ENCODE peak calls at places on chromosome 1, in ten cellular contexts. One of them, this sample, is unnamed.

GRCh38 chr1:23800396-23801337 is at the start of gene GALE:
- DNase-seq in BE2C: peak; percentile 91
- DNase-seq in AG10803: peak; percentile 94
- DNase-seq in AG04450: peak; percentile 81
- DNase-seq in adrenal gland: peak; percentile 97
- DNase-seq in endothelial cell: peak; percentile 88
- DNase-seq in lower leg skin: peak; percentile 96
- DNase-seq in hepatocyte: peak; percentile 97
- DNase-seq in fibroblast of lung: peak; percentile 94
- DNase-seq in heart left ventricle: peak; percentile 98
- DNase-seq in this sample: peak; percentile 100

GRCh38 chr1:160865316-160865715 is 2.6 kb upstream of the CD244 start:
- DNase-seq in BE2C: no peak
- DNase-seq in AG10803: no peak
- DNase-seq in AG04450: no peak
- DNase-seq in adrenal gland: no peak
- DNase-seq in endothelial cell: no peak
- DNase-seq in lower leg skin: no peak
- DNase-seq in hepatocyte: no peak
- DNase-seq in fibroblast of lung: no peak
- DNase-seq in heart left ventricle: no peak
- DNase-seq in this sample: no peak

GRCh38 chr1:151905070-151905442 is 4.3 kb downstream of the THEM4 start:
- DNase-seq in BE2C: no peak
- DNase-seq in AG10803: no peak
- DNase-seq in AG04450: no peak
- DNase-seq in adrenal gland: no peak
- DNase-seq in endothelial cell: no peak
- DNase-seq in lower leg skin: no peak
- DNase-seq in hepatocyte: peak; percentile 31
- DNase-seq in fibroblast of lung: no peak
- DNase-seq in heart left ventricle: no peak
- DNase-seq in this sample: no peak

GRCh38 chr1:199687321-199687720 is 340.2 kb upstream of the NR5A2 start:
- DNase-seq in BE2C: no peak
- DNase-seq in AG10803: peak; percentile 31
- DNase-seq in AG04450: no peak
- DNase-seq in adrenal gland: no peak
- DNase-seq in endothelial cell: no peak
- DNase-seq in lower leg skin: no peak
- DNase-seq in hepatocyte: no peak
- DNase-seq in fibroblast of lung: peak; percentile 16
- DNase-seq in heart left ventricle: no peak
- DNase-seq in this sample: no peak

GRCh38 chr1:2875677-2876531 is 74.4 kb upstream of the TTC34 start:
- DNase-seq in BE2C: peak; percentile 24
- DNase-seq in AG10803: no peak
- DNase-seq in AG04450: no peak
- DNase-seq in adrenal gland: no peak
- DNase-seq in endothelial cell: peak; percentile 38
- DNase-seq in lower leg skin: no peak
- DNase-seq in hepatocyte: no peak
- DNase-seq in fibroblast of lung: no peak
- DNase-seq in heart left ventricle: no peak
- DNase-seq in this sample: no peak

GRCh38 chr1:119136401-119136800 is 4.1 kb downstream of the WARS2 start:
- DNase-seq in BE2C: no peak
- DNase-seq in AG10803: peak; percentile 83
- DNase-seq in AG04450: no peak
- DNase-seq in adrenal gland: no peak
- DNase-seq in endothelial cell: no peak
- DNase-seq in lower leg skin: no peak
- DNase-seq in hepatocyte: no peak
- DNase-seq in fibroblast of lung: peak; percentile 18
- DNase-seq in heart left ventricle: no peak
- DNase-seq in this sample: no peak

GRCh38 chr1:84841971-84842370 is 51.0 kb downstream of the LPAR3 start:
- DNase-seq in BE2C: no peak
- DNase-seq in AG10803: no peak
- DNase-seq in AG04450: no peak
- DNase-seq in adrenal gland: no peak
- DNase-seq in endothelial cell: no peak
- DNase-seq in lower leg skin: no peak
- DNase-seq in hepatocyte: no peak
- DNase-seq in fibroblast of lung: no peak
- DNase-seq in heart left ventricle: no peak
- DNase-seq in this sample: no peak

GRCh38 chr1:86227026-86227425 is 70.5 kb upstream of the COL24A1 start:
- DNase-seq in BE2C: no peak
- DNase-seq in AG10803: peak; percentile 29
- DNase-seq in AG04450: no peak
- DNase-seq in adrenal gland: no peak
- DNase-seq in endothelial cell: no peak
- DNase-seq in lower leg skin: no peak
- DNase-seq in hepatocyte: no peak
- DNase-seq in fibroblast of lung: no peak
- DNase-seq in heart left ventricle: no peak
- DNase-seq in this sample: no peak

GRCh38 chr1:71222668-71223067 is 141.8 kb upstream of the ZRANB2 start:
- DNase-seq in BE2C: no peak
- DNase-seq in AG10803: no peak
- DNase-seq in AG04450: no peak
- DNase-seq in adrenal gland: no peak
- DNase-seq in endothelial cell: no peak
- DNase-seq in lower leg skin: no peak
- DNase-seq in hepatocyte: no peak
- DNase-seq in fibroblast of lung: no peak
- DNase-seq in heart left ventricle: no peak
- DNase-seq in this sample: no peak

GRCh38 chr1:168520052-168520751 is 23.6 kb downstream of the XCL2 start:
- DNase-seq in BE2C: no peak
- DNase-seq in AG10803: no peak
- DNase-seq in AG04450: no peak
- DNase-seq in adrenal gland: no peak
- DNase-seq in endothelial cell: no peak
- DNase-seq in lower leg skin: no peak
- DNase-seq in hepatocyte: no peak
- DNase-seq in fibroblast of lung: no peak
- DNase-seq in heart left ventricle: no peak
- DNase-seq in this sample: peak; percentile 50

GRCh38 chr1:20981903-20982695 is 194.6 kb downstream of the EIF4G3 start:
- DNase-seq in BE2C: no peak
- DNase-seq in AG10803: peak; percentile 37
- DNase-seq in AG04450: no peak
- DNase-seq in adrenal gland: no peak
- DNase-seq in endothelial cell: no peak
- DNase-seq in lower leg skin: no peak
- DNase-seq in hepatocyte: peak; percentile 18
- DNase-seq in fibroblast of lung: peak; percentile 71
- DNase-seq in heart left ventricle: no peak
- DNase-seq in this sample: no peak
- TF ChIP-seq CTCF in BE2C: peak; percentile 50
- TF ChIP-seq CTCF in AG10803: peak; percentile 53
- TF ChIP-seq CTCF in AG04450: peak; percentile 28
- TF ChIP-seq CTCF in adrenal gland: peak; percentile 50
- TF ChIP-seq CTCF in endothelial cell: no peak
- TF ChIP-seq CTCF in lower leg skin: no peak
- TF ChIP-seq CTCF in hepatocyte: peak; percentile 49
- TF ChIP-seq CTCF in fibroblast of lung: peak; percentile 56
- TF ChIP-seq CTCF in heart left ventricle: no peak
- TF ChIP-seq CTCF in this sample: peak; percentile 3

GRCh38 chr1:30109853-30110252 is 613.5 kb downstream of the MATN1 start:
- DNase-seq in BE2C: peak; percentile 45
- DNase-seq in AG10803: peak; percentile 43
- DNase-seq in AG04450: peak; percentile 33
- DNase-seq in adrenal gland: peak; percentile 11
- DNase-seq in endothelial cell: no peak
- DNase-seq in lower leg skin: no peak
- DNase-seq in hepatocyte: no peak
- DNase-seq in fibroblast of lung: peak; percentile 90
- DNase-seq in heart left ventricle: peak; percentile 50
- DNase-seq in this sample: no peak
- TF ChIP-seq CTCF in BE2C: no peak
- TF ChIP-seq CTCF in AG10803: no peak
- TF ChIP-seq CTCF in AG04450: no peak
- TF ChIP-seq CTCF in adrenal gland: no peak
- TF ChIP-seq CTCF in endothelial cell: no peak
- TF ChIP-seq CTCF in lower leg skin: no peak
- TF ChIP-seq CTCF in hepatocyte: no peak
- TF ChIP-seq CTCF in fibroblast of lung: no peak
- TF ChIP-seq CTCF in heart left ventricle: no peak
- TF ChIP-seq CTCF in this sample: no peak

DNA sequence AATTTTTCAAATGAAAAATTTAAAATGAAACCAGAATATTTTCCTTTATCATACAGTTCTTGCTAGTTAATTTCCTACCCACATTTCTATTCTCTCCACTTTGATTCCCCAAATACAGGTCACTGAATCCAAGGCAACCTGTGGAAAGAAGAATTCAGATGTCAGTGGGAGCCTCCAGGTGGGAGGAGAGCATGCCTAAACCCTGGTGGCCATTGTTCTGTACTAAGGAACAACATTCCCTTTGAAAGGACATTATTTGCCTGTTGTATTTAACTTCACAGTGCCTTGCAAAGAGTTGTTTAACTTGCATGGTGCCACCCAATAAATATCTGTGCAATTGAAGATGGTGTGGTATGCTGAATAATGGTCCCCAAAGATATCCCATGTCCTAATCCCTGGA is 21.4 kb downstream of the NPHS2 start:
- DNase-seq in BE2C: no peak
- DNase-seq in AG10803: no peak
- DNase-seq in AG04450: no peak
- DNase-seq in adrenal gland: no peak
- DNase-seq in endothelial cell: no peak
- DNase-seq in lower leg skin: no peak
- DNase-seq in hepatocyte: no peak
- DNase-seq in fibroblast of lung: no peak
- DNase-seq in heart left ventricle: no peak
- DNase-seq in this sample: no peak
- TF ChIP-seq CTCF in BE2C: no peak
- TF ChIP-seq CTCF in AG10803: no peak
- TF ChIP-seq CTCF in AG04450: no peak
- TF ChIP-seq CTCF in adrenal gland: no peak
- TF ChIP-seq CTCF in endothelial cell: no peak
- TF ChIP-seq CTCF in lower leg skin: no peak
- TF ChIP-seq CTCF in hepatocyte: no peak
- TF ChIP-seq CTCF in fibroblast of lung: no peak
- TF ChIP-seq CTCF in heart left ventricle: no peak
- TF ChIP-seq CTCF in this sample: no peak

GRCh38 chr1:26584022-26584485 is 54.5 kb downstream of the RPS6KA1 start:
- DNase-seq in BE2C: no peak
- DNase-seq in AG10803: no peak
- DNase-seq in AG04450: no peak
- DNase-seq in adrenal gland: no peak
- DNase-seq in endothelial cell: no peak
- DNase-seq in lower leg skin: no peak
- DNase-seq in hepatocyte: no peak
- DNase-seq in fibroblast of lung: no peak
- DNase-seq in heart left ventricle: no peak
- DNase-seq in this sample: peak; percentile 50
- TF ChIP-seq CTCF in BE2C: no peak
- TF ChIP-seq CTCF in AG10803: no peak
- TF ChIP-seq CTCF in AG04450: no peak
- TF ChIP-seq CTCF in adrenal gland: no peak
- TF ChIP-seq CTCF in endothelial cell: no peak
- TF ChIP-seq CTCF in lower leg skin: no peak
- TF ChIP-seq CTCF in hepatocyte: no peak
- TF ChIP-seq CTCF in fibroblast of lung: no peak
- TF ChIP-seq CTCF in heart left ventricle: no peak
- TF ChIP-seq CTCF in this sample: no peak

GRCh38 chr1:154741747-154742495 is 128.2 kb downstream of the KCNN3 start:
- DNase-seq in BE2C: no peak
- DNase-seq in AG10803: peak; percentile 60
- DNase-seq in AG04450: no peak
- DNase-seq in adrenal gland: no peak
- DNase-seq in endothelial cell: peak; percentile 32
- DNase-seq in lower leg skin: no peak
- DNase-seq in hepatocyte: no peak
- DNase-seq in fibroblast of lung: no peak
- DNase-seq in heart left ventricle: no peak
- DNase-seq in this sample: no peak
- TF ChIP-seq CTCF in BE2C: peak; percentile 20
- TF ChIP-seq CTCF in AG10803: peak; percentile 25
- TF ChIP-seq CTCF in AG04450: no peak
- TF ChIP-seq CTCF in adrenal gland: no peak
- TF ChIP-seq CTCF in endothelial cell: peak; percentile 39
- TF ChIP-seq CTCF in lower leg skin: no peak
- TF ChIP-seq CTCF in hepatocyte: no peak
- TF ChIP-seq CTCF in fibroblast of lung: no peak
- TF ChIP-seq CTCF in heart left ventricle: no peak
- TF ChIP-seq CTCF in this sample: no peak

DNA sequence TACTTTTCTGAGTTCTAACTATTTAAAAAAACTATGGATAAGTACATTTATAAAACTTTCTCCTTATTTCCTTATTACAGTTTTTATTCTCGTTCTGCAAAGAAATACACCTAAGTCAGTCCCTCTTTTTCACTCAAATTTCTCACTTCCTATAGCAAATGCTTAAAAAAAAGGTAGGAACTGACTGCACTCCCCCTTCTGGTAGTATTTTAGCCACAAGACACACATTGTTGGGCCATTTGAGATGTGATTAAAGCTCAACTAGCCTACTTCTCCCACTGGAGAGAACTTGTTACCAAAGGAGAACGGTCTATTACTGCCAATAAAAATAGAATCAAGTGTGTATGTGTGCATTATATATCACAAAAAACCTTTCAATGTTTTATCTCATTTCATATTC is 521.9 kb upstream of the PRMT6 start:
- DNase-seq in BE2C: no peak
- DNase-seq in AG10803: no peak
- DNase-seq in AG04450: no peak
- DNase-seq in adrenal gland: no peak
- DNase-seq in endothelial cell: no peak
- DNase-seq in lower leg skin: no peak
- DNase-seq in hepatocyte: no peak
- DNase-seq in fibroblast of lung: no peak
- DNase-seq in heart left ventricle: no peak
- DNase-seq in this sample: no peak
- TF ChIP-seq CTCF in BE2C: peak; percentile 49
- TF ChIP-seq CTCF in AG10803: no peak
- TF ChIP-seq CTCF in AG04450: no peak
- TF ChIP-seq CTCF in adrenal gland: no peak
- TF ChIP-seq CTCF in endothelial cell: no peak
- TF ChIP-seq CTCF in lower leg skin: no peak
- TF ChIP-seq CTCF in hepatocyte: no peak
- TF ChIP-seq CTCF in fibroblast of lung: peak; percentile 25
- TF ChIP-seq CTCF in heart left ventricle: no peak
- TF ChIP-seq CTCF in this sample: no peak